ENCODE peak calls at places on chromosome 18, in five cellular contexts. W, B, M, C and H are unnamed samples.

GRCh38 chr18:58051765-58052460 is 7.9 kb downstream of the NEDD4L start:
- DNase-seq in W (no peak), B (no peak), M (no peak), C (peak), H (peak)

GRCh38 chr18:8121091-8121490 is 488.1 kb upstream of the RAB12 start:
- DNase-seq in W (no peak), B (no peak), M (no peak), C (no peak), H (no peak)

GRCh38 chr18:58400337-58400885 is 228.5 kb downstream of the ALPK2 start:
- DNase-seq in W (no peak), B (peak), M (no peak), C (no peak), H (peak)

GRCh38 chr18:35045808-35046207 is 4.6 kb downstream of the MAPRE2 start:
- DNase-seq in W (no peak), B (no peak), M (no peak), C (peak), H (no peak)

GRCh38 chr18:10850216-10850615 is 299.2 kb downstream of the PIEZO2 start:
- DNase-seq in W (no peak), B (no peak), M (no peak), C (no peak), H (no peak)

GRCh38 chr18:8299054-8299708 is 310.1 kb upstream of the RAB12 start:
- DNase-seq in W (no peak), B (no peak), M (no peak), C (no peak), H (no peak)

GRCh38 chr18:32122039-32122438 is 30.4 kb downstream of the RNF138 start:
- DNase-seq in W (no peak), B (no peak), M (no peak), C (no peak), H (no peak)

GRCh38 chr18:50273203-50274043 is 7.1 kb upstream of the CFAP53 start:
- DNase-seq in W (no peak), B (no peak), M (no peak), C (no peak), H (no peak)

GRCh38 chr18:49499046-49499637 is 12.1 kb upstream of the C18orf32 start:
- DNase-seq in W (no peak), B (no peak), M (no peak), C (no peak), H (no peak)

GRCh38 chr18:55779711-55780590 is 192.0 kb upstream of the TCF4 start:
- DNase-seq in W (peak), B (no peak), M (no peak), C (peak), H (no peak)

GRCh38 chr18:44852818-44853217 is 172.1 kb downstream of the SETBP1 start:
- DNase-seq in W (no peak), B (no peak), M (no peak), C (no peak), H (no peak)

GRCh38 chr18:26709897-26710296 is 155.6 kb downstream of the AQP4 start:
- DNase-seq in W (no peak), B (no peak), M (no peak), C (no peak), H (no peak)

GRCh38 chr18:57843403-57843802 is 40.3 kb upstream of the ATP8B1 start:
- DNase-seq in W (peak), B (no peak), M (no peak), C (no peak), H (no peak)

GRCh38 chr18:70046207-70046606 is 98.5 kb upstream of the CD226 start:
- DNase-seq in W (no peak), B (no peak), M (no peak), C (no peak), H (no peak)

GRCh38 chr18:62918361-62918760 is 203.0 kb downstream of the PHLPP1 start:
- DNase-seq in W (no peak), B (no peak), M (no peak), C (peak), H (no peak)

GRCh38 chr18:64806232-64806631 is 657.3 kb upstream of the LINC00305 start:
- DNase-seq in W (no peak), B (no peak), M (no peak), C (no peak), H (no peak)

GRCh38 chr18:79882522-79883241 is 68.8 kb downstream of the SLC66A2 start:
- DNase-seq in W (no peak), B (no peak), M (no peak), C (no peak), H (no peak)

GRCh38 chr18:74661690-74662089 is 64.0 kb downstream of the ZNF407 start:
- DNase-seq in W (no peak), B (no peak), M (no peak), C (no peak), H (no peak)

GRCh38 chr18:78150590-78150989 is 829.0 kb upstream of the SALL3 start:
- DNase-seq in W (no peak), B (no peak), M (no peak), C (no peak), H (no peak)

GRCh38 chr18:47287911-47288635 is 36.6 kb upstream of the SKOR2 start:
- DNase-seq in W (no peak), B (no peak), M (no peak), C (no peak), H (no peak)

GRCh38 chr18:67273288-67273687 is 243.2 kb downstream of the DSEL start:
- DNase-seq in W (no peak), B (no peak), M (no peak), C (no peak), H (no peak)

GRCh38 chr18:23059541-23060465 is 75.5 kb upstream of the CABLES1 start:
- DNase-seq in W (no peak), B (no peak), M (no peak), C (peak), H (no peak)

GRCh38 chr18:3062798-3063563 is 50.0 kb upstream of the LPIN2 start:
- DNase-seq in W (no peak), B (peak), M (peak), C (peak), H (peak)

GRCh38 chr18:39624934-39625333 is 2059.3 kb upstream of the CELF4 start:
- DNase-seq in W (no peak), B (no peak), M (no peak), C (peak), H (no peak)

GRCh38 chr18:63987743-63988142 is 17.9 kb downstream of the SERPINB8 start:
- DNase-seq in W (no peak), B (no peak), M (no peak), C (no peak), H (no peak)

GRCh38 chr18:50057009-50057408 is 137.9 kb downstream of the MYO5B start:
- DNase-seq in W (no peak), B (no peak), M (no peak), C (peak), H (no peak)

GRCh38 chr18:47683774-47684173 is 246.7 kb downstream of the SMAD2 start:
- DNase-seq in W (no peak), B (no peak), M (no peak), C (no peak), H (no peak)

GRCh38 chr18:54956506-54956905 is 2.8 kb downstream of the CCDC68 start:
- DNase-seq in W (no peak), B (no peak), M (no peak), C (no peak), H (no peak)

GRCh38 chr18:76391746-76392145 is 103.3 kb downstream of the ZNF516 start:
- DNase-seq in W (no peak), B (no peak), M (no peak), C (no peak), H (no peak)

GRCh38 chr18:41763361-41763760 is 191.7 kb upstream of the PIK3C3 start:
- DNase-seq in W (no peak), B (no peak), M (no peak), C (no peak), H (no peak)

GRCh38 chr18:46260879-46261143 is 156.6 kb downstream of the HAUS1 start:
- DNase-seq in W (no peak), B (no peak), M (no peak), C (no peak), H (no peak)

GRCh38 chr18:13141209-13141608 is 77.4 kb upstream of the LDLRAD4 start:
- DNase-seq in W (no peak), B (no peak), M (no peak), C (no peak), H (no peak)

GRCh38 chr18:75478996-75479870 is 51.7 kb upstream of the SMIM21 start:
- DNase-seq in W (peak), B (no peak), M (no peak), C (peak), H (peak)

GRCh38 chr18:76453057-76453561 is 41.9 kb downstream of the ZNF516 start:
- DNase-seq in W (no peak), B (no peak), M (no peak), C (no peak), H (no peak)